ENCODE peak calls at places on chromosomes 1 and 21, in seven cellular contexts. A, V, E, B, M, C and X are unnamed samples.

GRCh38 chr1:209720826-209721225 is 16.2 kb downstream of the HSD11B1 start:
- DNase-seq in E (no peak), C (no peak), B (no peak), V (no peak), A (no peak), M (no peak), X (no peak)

GRCh38 chr1:147541672-147542548 is 609 bp downstream of the BCL9 start:
- DNase-seq in M (peak), E (no peak), A (no peak), B (peak), C (no peak), V (peak), X (peak)

GRCh38 chr1:175373786-175374623 is 181.4 kb upstream of the KIAA0040 start:
- DNase-seq in V (peak), B (no peak), A (peak), E (peak), C (no peak), M (peak), X (no peak)

GRCh38 chr1:85894651-85895050 is 186.4 kb upstream of the ZNHIT6 start:
- DNase-seq in M (peak), B (no peak), E (no peak), V (no peak), C (no peak), A (peak), X (no peak)

GRCh38 chr1:111052246-111052645 is 87.6 kb downstream of the DRAM2 start:
- DNase-seq in M (no peak), E (no peak), C (no peak), B (no peak), V (no peak), A (no peak), X (no peak)

GRCh38 chr1:160954158-160955104 is at the start of gene ITLN2:
- DNase-seq in A (peak), C (no peak), V (peak), M (peak), B (no peak), E (peak), X (no peak)

GRCh38 chr1:155389831-155390230 is 69.1 kb downstream of the RUSC1 start:
- DNase-seq in V (no peak), C (no peak), M (no peak), A (no peak), B (no peak), E (no peak), X (no peak)

GRCh38 chr21:25577765-25578069 is 29.6 kb downstream of the MRPL39 start:
- DNase-seq in M (no peak), V (no peak), B (no peak), A (no peak), C (no peak), E (no peak), X (no peak)

GRCh38 chr1:209190591-209191241 is 392.8 kb upstream of the CAMK1G start:
- DNase-seq in B (no peak), A (peak), M (peak), C (peak), V (peak), E (peak), X (no peak)

GRCh38 chr1:15345711-15346355 is 63.9 kb upstream of the EFHD2 start:
- DNase-seq in M (peak), E (peak), V (no peak), C (peak), A (no peak), B (peak), X (no peak)

GRCh38 chr1:41169799-41170180 is 72.3 kb downstream of the SCMH1 start:
- DNase-seq in M (no peak), B (no peak), E (no peak), A (no peak), V (no peak), C (no peak), X (no peak)

GRCh38 chr1:197965132-197965707 is 48.0 kb downstream of the LHX9 start:
- DNase-seq in V (no peak), E (no peak), A (no peak), M (no peak), C (no peak), B (no peak), X (no peak)

GRCh38 chr21:37424987-37425386 is 58.4 kb downstream of the DYRK1A start:
- DNase-seq in E (no peak), A (no peak), V (no peak), M (no peak), C (no peak), B (no peak), X (no peak)

GRCh38 chr1:22533244-22533643 is 30.0 kb upstream of the EPHA8 start:
- DNase-seq in E (no peak), M (peak), B (no peak), V (no peak), C (no peak), A (no peak), X (no peak)
- TF ChIP-seq CTCF in E (no peak), M (no peak), B (no peak), V (no peak), C (no peak), A (no peak), X (no peak)

GRCh38 chr1:113021430-113022085 is 51.4 kb upstream of the LRIG2 start:
- DNase-seq in B (no peak), C (no peak), V (no peak), E (no peak), A (peak), M (no peak), X (no peak)
- TF ChIP-seq CTCF in B (no peak), C (no peak), V (no peak), E (no peak), A (no peak), M (no peak), X (no peak)

DNA sequence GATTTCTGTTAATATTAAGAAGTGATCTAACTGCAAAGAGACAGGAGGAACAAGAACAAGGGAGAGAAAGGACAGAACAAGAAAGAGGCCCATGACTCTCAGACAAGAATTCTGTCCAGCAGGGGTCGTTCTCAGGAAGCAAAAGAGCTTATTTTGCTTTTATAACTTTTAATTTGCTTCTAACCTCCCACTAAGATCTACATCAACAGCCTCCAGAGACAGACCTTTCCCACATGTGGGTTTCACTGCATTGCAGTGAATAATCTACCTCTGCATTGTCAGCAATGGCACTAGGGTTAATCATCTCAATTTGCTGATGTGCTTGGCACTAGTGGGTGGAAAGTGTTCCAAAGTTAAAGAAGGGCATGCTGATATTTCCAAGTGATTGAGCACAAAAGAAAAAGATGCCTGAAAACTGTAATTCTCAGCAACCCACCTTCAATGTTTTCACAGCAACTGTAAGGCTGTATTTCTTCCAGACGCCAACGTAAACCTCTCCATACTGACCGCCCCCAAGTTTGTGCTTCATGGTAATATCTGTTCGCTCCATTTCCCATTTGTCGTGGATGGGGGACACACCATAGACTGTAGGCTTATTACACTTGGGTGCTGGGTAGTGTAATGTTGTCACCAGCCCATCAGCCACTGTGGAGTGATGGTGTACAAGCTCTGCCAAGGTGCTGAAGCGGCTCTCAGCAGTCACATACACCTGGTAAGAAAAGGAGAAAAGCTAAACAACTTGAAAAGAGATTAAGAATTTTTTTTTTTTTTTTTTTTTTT is 39.5 kb downstream of the TOR3A start:
- DNase-seq in M (peak), E (no peak), V (no peak), B (no peak), C (no peak), A (peak), X (no peak)
- TF ChIP-seq CTCF in M (peak), E (peak), V (peak), B (peak), C (peak), A (peak), X (peak)

DNA sequence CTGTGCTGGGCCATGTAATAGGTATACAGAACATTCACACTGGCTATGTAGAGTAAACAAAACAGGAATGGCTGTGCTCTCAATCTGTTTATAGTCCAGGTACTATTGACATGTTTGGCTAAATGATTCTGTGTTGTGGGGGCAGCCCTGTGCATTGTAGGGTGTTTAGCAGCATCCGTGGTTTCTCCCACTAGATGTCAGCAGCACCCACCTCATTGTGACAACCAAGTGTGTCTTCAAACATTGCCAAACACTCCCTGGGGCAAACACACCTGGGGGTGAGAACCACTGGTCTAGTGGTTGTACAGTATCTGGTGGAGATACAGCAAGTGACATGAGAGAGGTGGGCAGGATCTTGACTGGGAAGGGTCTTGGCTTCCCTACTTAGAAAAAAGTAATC is 80.4 kb upstream of the SPATA6 start:
- DNase-seq in M (peak), B (no peak), V (no peak), C (no peak), A (peak), E (no peak), X (no peak)
- TF ChIP-seq CTCF in M (peak), B (no peak), V (peak), C (no peak), A (peak), E (peak), X (peak)

DNA sequence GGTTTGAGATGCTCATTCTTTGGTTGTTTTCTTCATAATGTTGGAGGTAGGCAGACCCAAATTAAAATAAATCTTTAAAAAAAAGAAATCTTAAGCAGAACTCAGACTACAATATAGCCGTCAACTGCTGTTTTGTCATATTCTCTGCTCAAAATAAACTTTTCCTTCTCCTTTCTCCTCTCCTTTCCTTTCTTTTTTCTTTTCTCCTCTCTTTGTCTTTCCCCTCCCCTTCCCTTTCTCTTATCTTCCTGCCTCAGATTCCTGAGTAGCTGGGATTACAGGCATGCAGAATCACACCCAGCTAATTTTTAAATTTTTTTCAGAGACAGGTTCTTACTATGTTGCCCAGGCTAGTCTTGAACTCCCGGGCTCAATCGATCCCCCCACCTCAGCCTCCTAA is 24.8 kb upstream of the MTF1 start:
- DNase-seq in V (no peak), E (no peak), M (no peak), C (no peak), B (no peak), A (no peak), X (no peak)
- TF ChIP-seq CTCF in V (no peak), E (no peak), M (no peak), C (no peak), B (no peak), A (no peak), X (no peak)